ENCODE peak calls at places on chromosomes 1 and 21, in five cellular contexts. F, C, K, V and J are unnamed samples.

GRCh38 chr21:28333455-28334108 is 659.1 kb downstream of the LTN1 start:
- DNase-seq in F (peak; percentile 75), C (no peak), K (no peak), V (no peak), J (no peak)

GRCh38 chr21:37166733-37167132 is 93.7 kb downstream of the TTC3 start:
- DNase-seq in F (no peak), C (peak; percentile 23), K (peak; percentile 12), V (no peak), J (peak; percentile 43)

GRCh38 chr1:46458190-46458589 is 31.4 kb upstream of the DMBX1 start:
- DNase-seq in F (no peak), C (no peak), K (no peak), V (no peak), J (no peak)

GRCh38 chr1:207495816-207496792 is at the start of gene CR1:
- DNase-seq in F (no peak), C (no peak), K (no peak), V (no peak), J (no peak)

GRCh38 chr1:212488436-212489283 is 55.9 kb downstream of the NENF start:
- DNase-seq in F (peak; percentile 97), C (no peak), K (peak; percentile 98), V (no peak), J (no peak)

GRCh38 chr1:39026947-39027507 is 877 bp downstream of the NDUFS5 start:
- DNase-seq in F (no peak), C (no peak), K (no peak), V (no peak), J (no peak)

GRCh38 chr1:155940993-155941844 is at the start of gene RXFP4:
- DNase-seq in F (no peak), C (no peak), K (peak; percentile 63), V (no peak), J (peak; percentile 25)

GRCh38 chr1:118990513-118991131 is 2.5 kb upstream of the TBX15 start:
- DNase-seq in F (no peak), C (no peak), K (no peak), V (no peak), J (no peak)

GRCh38 chr1:210627740-210628139 is 299.0 kb downstream of the HHAT start:
- DNase-seq in F (no peak), C (no peak), K (peak; percentile 20), V (no peak), J (no peak)

GRCh38 chr1:65949933-65950332 is 157.2 kb downstream of the PDE4B start:
- DNase-seq in F (no peak), C (no peak), K (no peak), V (no peak), J (no peak)

GRCh38 chr21:29219165-29219770 is 79.5 kb upstream of the BACH1 start:
- DNase-seq in F (peak; percentile 47), C (no peak), K (no peak), V (no peak), J (no peak)

GRCh38 chr1:99501871-99502270 is 144.0 kb upstream of the PALMD start:
- DNase-seq in F (no peak), C (no peak), K (no peak), V (no peak), J (no peak)

GRCh38 chr1:14915356-14916054 is 238.0 kb upstream of the TMEM51 start:
- DNase-seq in F (peak; percentile 34), C (peak; percentile 28), K (peak; percentile 37), V (no peak), J (peak; percentile 47)

GRCh38 chr1:3467096-3468036 is 12.9 kb downstream of the ARHGEF16 start:
- DNase-seq in F (no peak), C (no peak), K (no peak), V (no peak), J (no peak)

GRCh38 chr1:78419309-78419708 is 71.5 kb upstream of the PTGFR start:
- DNase-seq in F (peak; percentile 5), C (no peak), K (no peak), V (no peak), J (no peak)

GRCh38 chr21:45056917-45057560 is 17.3 kb upstream of the ADARB1 start:
- DNase-seq in F (no peak), C (no peak), K (no peak), V (no peak), J (no peak)

GRCh38 chr1:177424746-177425145 is 254.0 kb downstream of the BRINP2 start:
- DNase-seq in F (no peak), C (no peak), K (no peak), V (no peak), J (no peak)

GRCh38 chr1:59880001-59880400 is 46.6 kb downstream of the CYP2J2 start:
- DNase-seq in F (no peak), C (no peak), K (no peak), V (no peak), J (peak; percentile 65)

GRCh38 chr1:28456078-28456477 is 49.8 kb upstream of the RCC1 start:
- DNase-seq in F (peak; percentile 83), C (no peak), K (no peak), V (no peak), J (peak; percentile 92)

GRCh38 chr21:33063907-33064622 is 5.9 kb upstream of the OLIG1 start:
- DNase-seq in F (no peak), C (no peak), K (no peak), V (no peak), J (no peak)

GRCh38 chr1:91684599-91685196 is 184.0 kb downstream of the CDC7 start:
- DNase-seq in F (peak; percentile 50), C (no peak), K (no peak), V (no peak), J (peak; percentile 66)

GRCh38 chr21:17794631-17795030 is 24.5 kb downstream of the C21orf91 start:
- DNase-seq in F (no peak), C (no peak), K (no peak), V (no peak), J (no peak)

GRCh38 chr1:225318706-225319575 is 108.9 kb downstream of the LBR start:
- DNase-seq in F (peak; percentile 36), C (peak; percentile 36), K (peak; percentile 67), V (peak; percentile 2), J (peak; percentile 38)

GRCh38 chr21:45917241-45917640 is 64.3 kb upstream of the COL6A1 start:
- DNase-seq in F (no peak), C (no peak), K (no peak), V (no peak), J (no peak)

DNA sequence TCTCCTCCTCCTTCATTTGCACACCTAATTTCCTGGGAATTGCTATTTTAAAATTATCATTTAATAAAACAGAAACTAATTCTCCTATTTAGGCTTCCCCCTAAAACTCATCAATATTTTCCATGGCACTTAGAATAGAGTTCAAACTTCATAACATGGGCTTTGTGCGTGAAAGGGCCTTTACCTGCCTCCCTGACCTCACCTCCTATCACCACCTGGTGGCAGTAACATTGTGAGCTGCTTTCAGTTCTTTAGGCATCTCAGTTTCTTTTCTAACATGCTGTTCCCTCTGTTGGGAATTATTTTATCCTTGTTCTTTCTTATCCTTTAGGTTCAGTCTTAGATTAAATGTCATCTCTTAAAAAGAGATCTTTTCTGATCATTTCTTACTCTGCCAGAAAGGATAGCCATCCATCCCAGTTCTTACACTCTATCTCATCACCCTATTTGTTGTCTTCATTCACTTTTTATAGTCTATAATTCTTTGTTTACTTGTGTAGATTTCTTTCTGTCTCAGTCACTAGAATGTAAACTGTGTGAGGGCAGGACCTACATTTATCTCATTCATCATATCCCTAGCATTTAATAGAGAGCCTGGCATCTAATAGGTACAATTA is 133.8 kb upstream of the KIAA1614 start:
- DNase-seq in F (no peak), C (peak; percentile 10), K (peak; percentile 28), V (no peak), J (no peak)
- TF ChIP-seq CTCF in F (peak; percentile 14), C (peak; percentile 44), K (peak; percentile 48), V (peak; percentile 60), J (peak; percentile 15)

GRCh38 chr1:30083800-30084464 is 639.5 kb downstream of the MATN1 start:
- DNase-seq in F (peak; percentile 84), C (no peak), K (peak; percentile 56), V (no peak), J (peak; percentile 82)
- H3K4me2 ChIP-seq in F (peak overlapping the region; percentile 16), C (peak overlapping the region; percentile 72), K (peak overlapping the region; percentile 74), V (no peak overlapping the region), J (peak overlapping the region; percentile 68)

DNA sequence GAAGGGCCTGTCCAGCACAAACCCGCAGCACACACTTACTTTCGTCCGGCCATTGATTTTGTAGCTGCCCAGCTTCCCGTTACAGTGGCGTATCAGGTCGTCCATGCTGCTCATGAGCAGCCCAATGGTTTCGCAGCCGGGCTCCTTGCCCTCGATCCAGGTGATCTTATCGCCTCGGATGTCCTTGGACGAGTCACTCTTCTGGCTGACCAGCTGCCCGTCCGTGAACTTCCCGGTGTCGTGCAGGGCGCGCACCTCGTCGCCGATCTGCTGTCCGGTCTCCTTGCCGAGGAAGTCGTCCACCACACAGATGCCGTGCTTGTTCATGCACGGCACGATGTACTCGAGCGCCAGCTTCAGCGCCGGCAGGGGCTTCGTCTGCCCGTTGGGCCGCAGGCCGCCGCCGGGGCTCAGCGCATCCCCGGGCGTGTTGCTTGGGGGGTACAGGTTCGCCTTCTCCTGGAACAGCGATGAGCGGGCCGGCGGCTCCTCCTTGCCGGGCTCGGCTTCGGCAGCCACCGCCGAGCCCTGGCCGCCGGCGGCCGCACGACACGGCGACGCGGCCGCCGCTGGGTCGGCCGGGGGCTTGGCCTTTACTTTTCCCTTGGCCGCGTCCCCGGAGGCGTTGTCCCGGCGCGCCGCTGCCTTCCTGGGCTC is 1.0 kb downstream of the EGLN1 start:
- DNase-seq in F (peak; percentile 48), C (no peak), K (peak; percentile 52), V (no peak), J (peak; percentile 77)
- TF ChIP-seq POLR2A in F (no peak), C (no peak), K (no peak), V (no peak), J (peak; percentile 34)

GRCh38 chr21:39456665-39457064 is 4.9 kb downstream of the SH3BGR start:
- DNase-seq in F (no peak), C (no peak), K (no peak), V (no peak), J (no peak)
- TF ChIP-seq CTCF in F (no peak), C (no peak), K (no peak), V (no peak), J (no peak)

GRCh38 chr1:1264868-1265272 is 8.8 kb downstream of the UBE2J2 start:
- DNase-seq in F (peak; percentile 100), C (no peak), K (no peak), V (no peak), J (peak; percentile 28)
- H3K4me2 ChIP-seq in F (peak overlapping the region; percentile 49), C (no peak overlapping the region), K (no peak overlapping the region), V (no peak overlapping the region), J (no peak overlapping the region)